ENCODE peak calls at places on chromosomes 5 and 9, in five cellular contexts. I is GM12891, R is HepG2, O is transverse colon, Z is breast epithelium. Q is an unnamed sample.

GRCh38 chr5:10863763-10864383 is 102.8 kb upstream of the DAP start:
- DNase-seq in I (peak; percentile 64), R (peak; percentile 33), O (peak; percentile 49), Z (no peak), Q (no peak)

GRCh38 chr5:111670826-111671492 is 86.0 kb downstream of the NREP start:
- DNase-seq in I (no peak), R (no peak), O (no peak), Z (no peak), Q (no peak)

GRCh38 chr9:81566074-81566698 is 123.2 kb downstream of the TLE1 start:
- DNase-seq in I (no peak), R (no peak), O (no peak), Z (no peak), Q (no peak)

GRCh38 chr9:73176450-73176875 is 24.8 kb downstream of the ANXA1 start:
- DNase-seq in I (no peak), R (no peak), O (no peak), Z (no peak), Q (no peak)

GRCh38 chr5:10626473-10627013 is 62.7 kb downstream of the ANKRD33B start:
- DNase-seq in I (no peak), R (no peak), O (no peak), Z (no peak), Q (no peak)

GRCh38 chr5:68375540-68375939 is 160.0 kb downstream of the PIK3R1 start:
- DNase-seq in I (no peak), R (no peak), O (no peak), Z (no peak), Q (peak; percentile 7)

GRCh38 chr5:168327994-168328393 is 36.5 kb downstream of the WWC1 start:
- DNase-seq in I (no peak), R (no peak), O (no peak), Z (no peak), Q (no peak)

GRCh38 chr5:91222482-91222881 is 160.6 kb downstream of the ARRDC3 start:
- DNase-seq in I (no peak), R (no peak), O (no peak), Z (no peak), Q (no peak)

GRCh38 chr9:134664446-134664845 is 22.8 kb downstream of the COL5A1 start:
- DNase-seq in I (no peak), R (no peak), O (no peak), Z (no peak), Q (no peak)

GRCh38 chr9:2340046-2340760 is 281.4 kb upstream of the VLDLR start:
- DNase-seq in I (no peak), R (no peak), O (no peak), Z (no peak), Q (peak; percentile 31)

GRCh38 chr9:42852133-42852532 is 668.7 kb downstream of the SPATA31A6 start:
- DNase-seq in I (no peak), R (peak; percentile 52), O (no peak), Z (no peak), Q (no peak)

GRCh38 chr9:135215571-135216161 is 128.2 kb downstream of the OLFM1 start:
- DNase-seq in I (no peak), R (no peak), O (no peak), Z (peak; percentile 64), Q (no peak)

GRCh38 chr5:179153341-179153901 is 93.2 kb downstream of the ZNF354C start:
- DNase-seq in I (no peak), R (no peak), O (no peak), Z (no peak), Q (no peak)

GRCh38 chr5:685262-686171 is 7.6 kb downstream of the TPPP start:
- DNase-seq in I (peak; percentile 12), R (no peak), O (no peak), Z (no peak), Q (no peak)

GRCh38 chr5:67233075-67233474 is 36.5 kb upstream of the CD180 start:
- DNase-seq in I (no peak), R (no peak), O (no peak), Z (no peak), Q (no peak)

GRCh38 chr9:108850293-108850897 is 5.4 kb downstream of the ACTL7B start:
- DNase-seq in I (no peak), R (peak; percentile 44), O (no peak), Z (no peak), Q (no peak)

GRCh38 chr5:33712664-33713063 is 179.1 kb downstream of the ADAMTS12 start:
- DNase-seq in I (no peak), R (no peak), O (no peak), Z (no peak), Q (no peak)

GRCh38 chr9:126376311-126376902 is 49.8 kb downstream of the MVB12B start:
- DNase-seq in I (no peak), R (peak; percentile 90), O (peak; percentile 74), Z (no peak), Q (no peak)

GRCh38 chr5:54804086-54804485 is 181.3 kb downstream of the ESM1 start:
- DNase-seq in I (no peak), R (no peak), O (no peak), Z (no peak), Q (no peak)

GRCh38 chr5:150396247-150396646 is 16.5 kb downstream of the CD74 start:
- DNase-seq in I (no peak), R (no peak), O (no peak), Z (no peak), Q (no peak)

GRCh38 chr5:124584991-124585715 is 161.3 kb downstream of the ZNF608 start:
- DNase-seq in I (no peak), R (no peak), O (no peak), Z (no peak), Q (no peak)

GRCh38 chr5:172299916-172300439 is 16.4 kb upstream of the UBTD2 start:
- DNase-seq in I (no peak), R (no peak), O (no peak), Z (no peak), Q (peak; percentile 31)

GRCh38 chr5:31124906-31125305 is 68.6 kb upstream of the CDH6 start:
- DNase-seq in I (no peak), R (no peak), O (no peak), Z (no peak), Q (no peak)

GRCh38 chr9:94936411-94936810 is 209.9 kb downstream of the AOPEP start:
- DNase-seq in I (no peak), R (no peak), O (no peak), Z (no peak), Q (no peak)

GRCh38 chr9:127583605-127584053 is 28.4 kb upstream of the STXBP1 start:
- DNase-seq in I (no peak), R (no peak), O (no peak), Z (no peak), Q (no peak)

GRCh38 chr9:101840694-101841188 is 102.3 kb upstream of the GRIN3A start:
- DNase-seq in I (no peak), R (no peak), O (no peak), Z (no peak), Q (no peak)

GRCh38 chr5:135511858-135512257 is 23.9 kb downstream of the NEUROG1 start:
- DNase-seq in I (no peak), R (no peak), O (no peak), Z (no peak), Q (no peak)

GRCh38 chr9:129840024-129840423 is 4.8 kb downstream of the USP20 start:
- DNase-seq in I (no peak), R (no peak), O (no peak), Z (no peak), Q (no peak)

GRCh38 chr9:131237931-131238401 is 38.3 kb downstream of the FAM78A start:
- DNase-seq in I (peak; percentile 64), R (no peak), O (peak; percentile 83), Z (peak; percentile 67), Q (no peak)
- TF ChIP-seq POLR2A in I (peak; percentile 86), R (no peak), O (peak; percentile 42), Z (no peak), Q (no peak)

GRCh38 chr5:169742773-169743296 is 105.8 kb downstream of the DOCK2 start:
- DNase-seq in I (no peak), R (no peak), O (no peak), Z (no peak), Q (no peak)
- TF ChIP-seq POLR2AphosphoS5 in I (no peak), R (no peak), O (no peak), Z (no peak), Q (no peak)

DNA sequence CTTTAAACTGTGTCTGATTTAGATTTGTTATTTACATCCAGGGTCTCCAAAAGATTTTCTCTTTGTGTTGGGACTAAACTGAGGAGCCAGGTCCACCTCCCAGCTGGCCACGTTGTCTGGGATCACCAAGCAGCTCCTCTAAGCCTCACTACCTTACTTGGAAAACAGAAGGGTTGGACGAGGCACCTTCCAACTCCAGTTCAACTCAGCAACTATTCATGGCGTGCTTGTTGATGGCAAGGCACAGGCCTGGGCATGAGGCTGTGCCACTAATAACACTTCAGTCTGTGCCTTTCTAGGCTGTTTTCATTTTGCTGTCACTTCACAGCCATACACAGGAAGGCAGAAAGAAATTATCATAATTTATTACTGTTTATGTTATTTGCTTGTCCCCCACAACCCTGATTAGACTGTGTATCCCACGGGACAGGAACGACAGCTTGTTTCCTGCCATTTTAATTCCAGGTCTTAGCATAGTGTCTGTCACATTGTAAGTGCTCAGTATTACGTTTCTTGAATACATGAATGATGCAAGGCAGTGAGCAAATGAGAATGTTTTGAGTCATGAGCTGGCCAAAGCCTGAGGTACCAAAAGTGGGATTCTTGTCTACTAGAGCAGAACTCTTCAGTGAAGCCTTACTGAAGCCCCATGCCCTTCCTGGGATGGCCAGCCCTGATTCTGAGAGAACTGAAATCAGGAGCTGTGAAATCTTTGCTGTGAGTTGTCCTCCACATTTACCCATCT is 125.9 kb downstream of the GALNT10 start:
- DNase-seq in I (no peak), R (no peak), O (no peak), Z (no peak), Q (no peak)
- TF ChIP-seq POLR2A in I (no peak), R (no peak), O (no peak), Z (no peak), Q (no peak)

GRCh38 chr9:35072461-35073275 is at the start of gene VCP:
- DNase-seq in I (peak; percentile 94), R (peak; percentile 98), O (peak; percentile 98), Z (peak; percentile 99), Q (peak; percentile 99)
- TF ChIP-seq POLR2AphosphoS5 in I (peak; percentile 83), R (peak; percentile 88), O (peak; percentile 95), Z (peak; percentile 84), Q (peak; percentile 91)